ENCODE peak calls at places on chromosomes 12 and 14, in ten cellular contexts. G is BJ, B is cardiac fibroblast, S is BE2C, Z is IMR-90, F is fibroblast of mammary gland, T is colonic mucosa, L is left ventricle myocardium inferior, M is epithelial cell of esophagus, I is psoas muscle. C is an unnamed sample.

GRCh38 chr14:95340201-95340697 is 20.5 kb upstream of the CLMN start:
- DNase-seq in S (no peak), F (no peak), M (peak), Z (no peak), I (no peak), G (no peak), T (peak), L (no peak), B (no peak), C (no peak)

GRCh38 chr12:121400332-121401139 is 618 bp downstream of the RNF34 start:
- DNase-seq in L (peak), F (peak), S (peak), M (peak), T (peak), G (no peak), Z (peak), B (peak), I (peak), C (no peak)

GRCh38 chr12:93591137-93591868 is 18.8 kb downstream of the SOCS2 start:
- DNase-seq in T (peak), Z (peak), G (peak), B (peak), M (peak), L (peak), F (peak), S (peak), I (peak), C (peak)

GRCh38 chr14:104367811-104368750 is 211.5 kb upstream of the C14orf180 start:
- DNase-seq in S (peak), M (no peak), Z (no peak), F (no peak), G (no peak), B (no peak), L (no peak), T (no peak), I (peak), C (no peak)

GRCh38 chr12:15323530-15323929 is 1.2 kb downstream of the PTPRO start:
- DNase-seq in T (no peak), S (no peak), F (no peak), B (no peak), I (no peak), G (no peak), Z (no peak), L (no peak), M (peak), C (no peak)

GRCh38 chr12:39846971-39847661 is 227.5 kb upstream of the ABCD2 start:
- DNase-seq in G (no peak), T (no peak), S (no peak), M (peak), I (no peak), Z (peak), B (no peak), F (peak), L (no peak), C (peak)

GRCh38 chr14:51862171-51862838 is 1.9 kb downstream of the GNG2 start:
- DNase-seq in F (peak), L (no peak), Z (peak), T (no peak), G (no peak), B (peak), I (no peak), M (no peak), S (no peak), C (no peak)

GRCh38 chr14:70821916-70822705 is 12.8 kb upstream of the MAP3K9 start:
- DNase-seq in L (peak), B (peak), Z (peak), G (no peak), I (peak), S (peak), T (peak), M (peak), F (peak), C (no peak)

GRCh38 chr14:26870722-26871121 is 272.9 kb upstream of the NOVA1 start:
- DNase-seq in M (no peak), L (no peak), G (no peak), Z (no peak), S (no peak), F (no peak), B (no peak), T (no peak), I (peak), C (no peak)

GRCh38 chr12:25121110-25121509 is 73.8 kb downstream of the DNAI7 start:
- DNase-seq in T (no peak), I (no peak), M (no peak), L (no peak), G (no peak), B (no peak), F (no peak), Z (no peak), S (no peak), C (no peak)

GRCh38 chr12:15842106-15842505 is 40.1 kb upstream of the STRAP start:
- DNase-seq in Z (peak), S (no peak), I (no peak), M (peak), L (no peak), T (no peak), G (no peak), F (peak), B (peak), C (no peak)

GRCh38 chr12:2854669-2855453 is 2.0 kb downstream of the TEX52 start:
- DNase-seq in I (no peak), T (peak), S (no peak), G (no peak), L (no peak), B (no peak), F (no peak), M (no peak), Z (no peak), C (no peak)

GRCh38 chr12:45268672-45269406 is 52.9 kb downstream of the ANO6 start:
- DNase-seq in S (peak), T (peak), L (peak), M (peak), G (peak), F (peak), I (peak), Z (peak), B (peak), C (peak)

DNA sequence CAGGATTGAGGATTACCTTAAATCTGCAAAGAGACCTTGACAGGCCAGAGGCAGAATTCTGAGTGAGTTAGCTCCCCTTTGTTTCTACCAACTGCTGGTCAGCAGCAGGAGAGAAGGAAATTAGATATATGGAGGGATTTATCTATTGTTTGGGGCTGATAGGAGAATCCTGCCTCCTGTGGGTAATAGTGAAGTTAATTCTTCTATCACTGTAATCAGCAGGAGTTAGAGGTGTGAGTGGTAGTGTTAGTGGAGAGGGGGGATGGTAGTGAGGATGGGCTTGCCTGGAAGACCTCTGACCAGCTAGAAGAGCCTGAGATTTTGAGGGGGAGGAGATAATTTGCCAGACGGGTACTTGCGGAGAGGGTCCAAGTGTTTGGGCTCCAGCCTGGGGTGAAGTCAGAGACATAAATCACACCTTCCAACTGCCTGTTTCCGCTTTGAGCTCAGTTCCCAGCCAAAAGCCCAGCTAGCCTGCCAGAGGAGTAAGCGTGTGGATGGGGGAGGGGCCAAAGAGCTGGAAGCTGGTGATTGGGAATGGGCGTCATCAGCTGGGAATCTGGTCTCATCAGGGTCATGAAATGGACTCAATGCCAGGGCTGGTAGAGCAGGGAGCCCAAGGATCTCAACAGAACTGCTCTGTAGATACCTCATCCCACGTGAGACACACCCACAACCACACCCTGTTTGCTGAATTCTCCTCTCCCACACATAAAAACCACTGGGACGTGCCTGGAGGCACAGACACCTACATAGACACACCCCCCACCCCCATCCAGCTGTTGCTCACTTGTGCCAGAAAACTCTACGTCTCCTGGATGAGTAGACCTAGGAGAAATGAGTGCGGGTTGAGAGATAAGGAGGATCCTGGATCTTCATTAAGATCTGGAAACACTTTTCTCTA is 13.1 kb upstream of the ITGA5 start:
- DNase-seq in G (no peak), Z (peak), T (peak), F (peak), M (peak), B (peak), L (peak), S (no peak), I (peak), C (peak)
- TF ChIP-seq CTCF in G (no peak), Z (no peak), T (no peak), F (no peak), M (no peak), B (no peak), L (no peak), S (no peak), I (no peak), C (no peak)

GRCh38 chr12:69348162-69348938 is at the start of gene LYZ:
- DNase-seq in F (no peak), B (no peak), T (no peak), Z (no peak), I (no peak), S (no peak), L (no peak), M (no peak), G (no peak), C (no peak)

GRCh38 chr12:69350002-69350626 is 1.9 kb downstream of the LYZ start:
- DNase-seq in I (no peak), F (no peak), Z (no peak), M (no peak), S (no peak), T (no peak), G (no peak), L (no peak), B (no peak), C (no peak)

GRCh38 chr12:69351462-69352236 is 3.5 kb downstream of the LYZ start:
- DNase-seq in I (no peak), M (no peak), G (no peak), F (no peak), L (no peak), S (no peak), B (no peak), Z (no peak), T (no peak), C (no peak)

GRCh38 chr12:69352904-69353303 is 4.7 kb downstream of the LYZ start:
- DNase-seq in I (no peak), M (no peak), Z (no peak), G (no peak), F (no peak), T (no peak), B (no peak), L (no peak), S (no peak), C (no peak)

GRCh38 chr12:69350777-69351176 is 2.6 kb downstream of the LYZ start:
- DNase-seq in B (no peak), Z (no peak), G (no peak), L (no peak), I (no peak), M (no peak), T (no peak), S (no peak), F (no peak), C (no peak)
- H3K4me3 ChIP-seq in B (no peak), Z (no peak), G (no peak), L (no peak), I (no peak), M (no peak), T (no peak), S (no peak), F (no peak), C (no peak)

GRCh38 chr14:32998433-32998832 is 59.8 kb downstream of the NPAS3 start:
- DNase-seq in I (no peak), T (no peak), M (peak), F (peak), L (no peak), B (peak), S (no peak), G (no peak), Z (peak), C (peak)
- TF ChIP-seq CTCF in I (peak), T (peak), M (peak), F (peak), L (peak), B (peak), S (peak), G (peak), Z (peak), C (peak)

GRCh38 chr14:75428230-75429104 is 645 bp downstream of the JDP2 start:
- DNase-seq in F (no peak), Z (no peak), B (peak), L (peak), G (no peak), S (peak), I (peak), M (peak), T (peak), C (no peak)
- H3K4me3 ChIP-seq in F (peak), Z (peak), B (peak), L (peak), G (peak), S (peak), I (peak), M (peak), T (peak), C (peak)

GRCh38 chr14:55111122-55111705 is 17.8 kb upstream of the LGALS3 start:
- DNase-seq in I (no peak), L (no peak), T (no peak), M (no peak), B (no peak), F (no peak), S (no peak), Z (no peak), G (no peak), C (no peak)
- TF ChIP-seq CTCF in I (no peak), L (no peak), T (no peak), M (no peak), B (no peak), F (no peak), S (peak), Z (no peak), G (no peak), C (no peak)

GRCh38 chr12:98754095-98754494 is 109.0 kb downstream of the APAF1 start:
- DNase-seq in L (no peak), S (no peak), M (peak), T (no peak), F (peak), G (peak), B (peak), Z (peak), I (no peak), C (no peak)

GRCh38 chr12:98751580-98752115 is 106.6 kb downstream of the APAF1 start:
- DNase-seq in S (no peak), G (no peak), L (no peak), I (no peak), F (no peak), T (no peak), Z (no peak), B (no peak), M (no peak), C (no peak)

GRCh38 chr12:98750511-98750910 is 105.4 kb downstream of the APAF1 start:
- DNase-seq in S (no peak), F (peak), B (no peak), Z (peak), T (no peak), I (no peak), L (no peak), M (no peak), G (no peak), C (no peak)

GRCh38 chr12:98757455-98757854 is 112.4 kb downstream of the APAF1 start:
- DNase-seq in Z (no peak), L (no peak), F (no peak), M (no peak), S (no peak), G (no peak), B (no peak), T (no peak), I (no peak), C (no peak)

DNA sequence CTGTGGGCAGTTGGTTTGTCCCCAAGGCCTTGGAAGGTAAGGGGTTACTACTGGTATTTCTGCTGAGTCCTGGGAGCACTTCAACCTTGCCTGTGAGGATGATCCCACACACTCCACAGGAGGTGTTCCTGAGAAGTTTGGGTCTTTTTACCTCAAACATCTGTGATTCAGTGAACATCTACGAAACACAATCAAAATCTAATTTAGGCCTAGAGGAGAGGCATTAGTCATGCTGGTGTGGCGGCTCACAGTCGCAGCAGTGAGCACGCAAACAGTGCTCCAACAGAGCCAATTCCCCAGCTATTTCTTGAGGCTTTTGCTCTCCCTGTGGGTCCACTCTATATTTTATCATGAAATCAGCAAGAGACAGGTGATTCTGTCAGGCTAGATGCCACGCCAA is 107.6 kb downstream of the APAF1 start:
- DNase-seq in T (no peak), G (peak), I (no peak), Z (peak), F (peak), L (no peak), B (peak), M (peak), S (no peak), C (no peak)
- H3K4me3 ChIP-seq in T (no peak), G (no peak), I (no peak), Z (no peak), F (no peak), L (no peak), B (no peak), M (no peak), S (no peak), C (no peak)

DNA sequence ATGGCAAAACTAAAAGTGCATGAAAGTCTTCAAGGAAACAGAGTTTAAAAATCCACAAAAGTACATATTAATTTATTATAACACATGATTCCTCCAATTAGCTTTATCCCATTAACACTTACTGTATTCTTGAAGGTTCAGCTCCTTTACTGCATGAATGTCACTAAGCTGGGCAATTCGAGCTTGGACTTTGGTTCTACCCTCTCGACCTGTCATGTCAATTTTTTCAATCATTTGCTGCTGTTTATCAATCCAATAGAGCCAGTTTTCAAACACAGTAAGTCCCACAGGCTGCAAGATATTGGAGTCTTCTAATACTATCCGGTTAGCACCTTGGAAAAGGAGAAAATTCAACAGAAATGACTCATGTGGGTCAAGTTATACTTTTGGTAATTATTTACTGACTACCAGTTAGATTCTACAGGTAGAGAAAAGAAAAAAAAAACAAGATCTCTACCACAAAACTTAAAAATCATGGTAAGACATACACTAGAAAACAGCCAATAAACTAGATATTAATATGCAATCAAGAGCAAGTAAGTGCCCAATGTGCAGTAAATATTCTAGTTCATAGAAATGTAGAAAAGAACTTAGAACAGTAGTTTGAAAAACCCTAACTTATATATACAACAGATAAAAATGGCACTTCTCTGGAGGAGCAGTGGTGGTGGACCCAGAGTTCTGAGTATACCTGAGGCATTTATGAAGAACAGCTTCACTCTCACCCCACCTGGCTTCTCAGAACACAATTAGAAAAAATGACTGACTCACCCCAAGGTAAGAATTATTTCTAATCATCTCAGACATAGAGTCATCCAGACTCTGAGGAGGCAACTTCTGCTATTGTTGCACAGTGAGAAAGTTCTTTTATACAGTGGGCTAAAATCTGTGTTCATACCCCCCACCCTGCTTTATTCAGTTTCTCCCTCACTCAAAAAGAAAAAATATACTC is 67.7 kb downstream of the BCL2L14 start:
- DNase-seq in M (peak), S (no peak), T (no peak), L (no peak), Z (no peak), F (no peak), B (no peak), I (no peak), G (no peak), C (no peak)
- TF ChIP-seq CTCF in M (no peak), S (no peak), T (no peak), L (no peak), Z (no peak), F (no peak), B (no peak), I (no peak), G (no peak), C (no peak)